ENCODE peak calls at places on chromosomes 13 and 19, in nine cellular contexts. Q is uterus; X is left ventricle myocardium inferior; E is CD8-positive, alpha-beta T cell; Y is mammary epithelial cell; R is pancreas; J is PC-3; P is transverse colon; D is neuronal stem cell. L is an unnamed sample.
A peak's percentile ranks its signal among the peaks of the same experiment; 100 is the strongest.

GRCh38 chr13:96091164-96091931 is 1.4 kb downstream of the HS6ST3 start:
- DNase-seq in Q (peak; percentile 43), X (peak; percentile 14), E (no peak), Y (no peak), R (peak; percentile 41), J (no peak), P (no peak), D (peak; percentile 20), L (no peak)

GRCh38 chr13:111572956-111573355 is 252.5 kb downstream of the TEX29 start:
- DNase-seq in Q (no peak), X (no peak), E (no peak), Y (no peak), R (peak; percentile 82), J (no peak), P (peak; percentile 27), D (no peak), L (no peak)

GRCh38 chr19:42596391-42597071 is 1.8 kb upstream of the CEACAM8 start:
- DNase-seq in Q (no peak), X (no peak), E (no peak), Y (no peak), R (no peak), J (peak; percentile 24), P (peak; percentile 39), D (peak; percentile 33), L (no peak)

GRCh38 chr19:996051-996838 is 4.0 kb upstream of the GRIN3B start:
- DNase-seq in Q (no peak), X (no peak), E (peak; percentile 83), Y (peak; percentile 58), R (no peak), J (peak; percentile 19), P (peak; percentile 75), D (no peak), L (no peak)

GRCh38 chr19:46069841-46070341 is 29.1 kb upstream of the IGFL4 start:
- DNase-seq in Q (no peak), X (no peak), E (no peak), Y (peak; percentile 93), R (no peak), J (peak; percentile 67), P (no peak), D (no peak), L (no peak)

GRCh38 chr13:29577135-29578051 is 18.1 kb downstream of the SLC7A1 start:
- DNase-seq in Q (no peak), X (peak; percentile 53), E (no peak), Y (no peak), R (peak; percentile 77), J (peak; percentile 32), P (no peak), D (no peak), L (no peak)

GRCh38 chr13:66219493-66219892 is 1010.6 kb downstream of the PCDH9 start:
- DNase-seq in Q (no peak), X (no peak), E (no peak), Y (no peak), R (no peak), J (no peak), P (no peak), D (peak; percentile 63), L (no peak)

GRCh38 chr19:34429553-34429952 is 1.4 kb downstream of the UBA2 start:
- DNase-seq in Q (no peak), X (no peak), E (no peak), Y (no peak), R (no peak), J (no peak), P (no peak), D (no peak), L (no peak)

GRCh38 chr13:51728972-51729371 is 75.0 kb downstream of the DHRS12 start:
- DNase-seq in Q (no peak), X (no peak), E (no peak), Y (peak; percentile 46), R (no peak), J (peak; percentile 2), P (no peak), D (no peak), L (no peak)

GRCh38 chr19:56983804-56984203 is 136.0 kb upstream of the USP29 start:
- DNase-seq in Q (no peak), X (no peak), E (no peak), Y (no peak), R (no peak), J (no peak), P (no peak), D (no peak), L (no peak)

GRCh38 chr13:73740681-73741080 is 393.5 kb downstream of the KLF12 start:
- DNase-seq in Q (no peak), X (no peak), E (no peak), Y (no peak), R (no peak), J (no peak), P (no peak), D (no peak), L (no peak)

GRCh38 chr19:55088543-55089265 is 13.0 kb downstream of the EPS8L1 start:
- DNase-seq in Q (peak; percentile 79), X (peak; percentile 76), E (peak; percentile 50), Y (peak; percentile 28), R (no peak), J (peak; percentile 92), P (peak; percentile 82), D (peak; percentile 92), L (peak; percentile 86)

GRCh38 chr19:19276386-19276785 is 3.3 kb upstream of the TM6SF2 start:
- DNase-seq in Q (no peak), X (no peak), E (no peak), Y (no peak), R (no peak), J (no peak), P (no peak), D (no peak), L (no peak)

GRCh38 chr19:45355910-45356309 is 14.5 kb downstream of the ERCC2 start:
- DNase-seq in Q (no peak), X (no peak), E (no peak), Y (no peak), R (no peak), J (no peak), P (no peak), D (no peak), L (no peak)

GRCh38 chr19:18488838-18489626 is 32.8 kb downstream of the ELL start:
- DNase-seq in Q (no peak), X (no peak), E (no peak), Y (no peak), R (peak; percentile 71), J (peak; percentile 30), P (peak; percentile 45), D (peak; percentile 29), L (no peak)

GRCh38 chr19:2027361-2027760 is 11.8 kb upstream of the BTBD2 start:
- DNase-seq in Q (no peak), X (no peak), E (no peak), Y (peak; percentile 41), R (no peak), J (peak; percentile 28), P (no peak), D (no peak), L (no peak)

GRCh38 chr13:48578516-48579166 is 45.8 kb upstream of the RCBTB2 start:
- DNase-seq in Q (no peak), X (no peak), E (no peak), Y (no peak), R (no peak), J (no peak), P (no peak), D (no peak), L (no peak)

GRCh38 chr13:45500492-45501174 is 35.9 kb downstream of the COG3 start:
- DNase-seq in Q (no peak), X (no peak), E (no peak), Y (peak; percentile 96), R (no peak), J (peak; percentile 80), P (no peak), D (no peak), L (no peak)

GRCh38 chr19:45352914-45353796 is 12.6 kb downstream of the KLC3 start:
- DNase-seq in Q (no peak), X (no peak), E (no peak), Y (no peak), R (no peak), J (no peak), P (no peak), D (no peak), L (no peak)

GRCh38 chr13:62483774-62484173 is 1068.1 kb upstream of the PCDH20 start:
- DNase-seq in Q (no peak), X (no peak), E (no peak), Y (no peak), R (no peak), J (no peak), P (no peak), D (no peak), L (no peak)

DNA sequence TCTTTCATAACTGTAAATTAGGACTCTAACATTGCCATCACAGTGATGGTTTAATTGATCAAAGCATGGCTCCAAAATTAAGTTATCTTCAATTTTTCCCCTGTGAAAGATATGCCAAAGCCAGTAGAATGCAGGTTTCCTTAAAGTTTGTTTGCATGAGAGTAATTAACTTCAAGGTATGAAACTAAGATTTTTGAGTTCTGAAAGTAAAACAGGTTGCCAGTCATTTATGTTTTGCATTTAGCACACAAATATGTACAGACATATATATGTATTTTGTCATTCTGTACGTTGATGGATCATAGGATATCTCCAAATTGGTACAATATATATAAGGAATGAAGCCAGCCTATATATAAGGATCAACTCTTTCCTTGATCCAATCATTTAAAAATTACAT is 23.6 kb upstream of the NDFIP2 start:
- DNase-seq in Q (no peak), X (no peak), E (no peak), Y (no peak), R (no peak), J (no peak), P (no peak), D (no peak), L (no peak)
- H3K27ac ChIP-seq in Q (no peak overlapping the region), X (no peak overlapping the region), E (no peak overlapping the region), Y (no peak overlapping the region), R (no peak overlapping the region), J (no peak overlapping the region), P (no peak overlapping the region), D (no peak overlapping the region), L (no peak overlapping the region)

GRCh38 chr19:30215248-30215647 is 156.9 kb upstream of the ZNF536 start:
- DNase-seq in Q (no peak), X (no peak), E (no peak), Y (no peak), R (no peak), J (no peak), P (no peak), D (no peak), L (no peak)
- H3K36me3 ChIP-seq in Q (no peaks in the 10 kb centered on the region), X (no peaks in the 10 kb centered on the region), E (no peaks in the 10 kb centered on the region), Y (no peaks in the 10 kb centered on the region), R (no peaks in the 10 kb centered on the region), J (no peaks in the 10 kb centered on the region), P (no peaks in the 10 kb centered on the region), D (no peaks in the 10 kb centered on the region), L (no peaks in the 10 kb centered on the region)

GRCh38 chr19:35905178-35905727 is 2.8 kb downstream of the TYROBP start:
- DNase-seq in Q (no peak), X (no peak), E (no peak), Y (no peak), R (no peak), J (no peak), P (no peak), D (no peak), L (no peak)
- H3K27ac ChIP-seq in Q (no peak overlapping the region), X (peak overlapping the region; percentile 18), E (no peak overlapping the region), Y (no peak overlapping the region), R (peak overlapping the region; percentile 20), J (no peak overlapping the region), P (peak overlapping the region; percentile 9), D (no peak overlapping the region), L (peak overlapping the region; percentile 95)

DNA sequence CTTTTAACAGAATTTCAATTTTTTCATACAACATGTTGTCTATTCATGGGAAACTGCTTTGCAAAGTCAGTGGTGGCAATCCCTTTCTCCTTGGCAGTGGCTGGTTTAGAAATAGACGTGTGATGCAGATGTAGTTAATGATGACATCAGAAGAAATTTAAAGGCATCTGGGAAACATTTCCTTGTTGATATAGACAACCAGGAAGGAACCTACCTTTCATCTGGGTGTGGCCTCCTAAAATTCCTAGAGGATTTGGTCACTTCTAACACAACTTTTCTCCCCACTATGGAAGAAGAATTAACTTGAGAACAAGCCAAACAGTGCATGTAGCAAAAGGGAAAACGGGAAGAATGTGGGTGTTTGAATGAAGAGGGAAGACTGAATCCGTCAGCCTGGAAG is 102.8 kb downstream of the EFNB2 start:
- DNase-seq in Q (no peak), X (no peak), E (no peak), Y (peak; percentile 4), R (no peak), J (peak; percentile 27), P (no peak), D (no peak), L (no peak)
- H3K36me3 ChIP-seq in Q (no peaks in the 10 kb centered on the region), X (no peaks in the 10 kb centered on the region), E (no peaks in the 10 kb centered on the region), Y (no peaks in the 10 kb centered on the region), R (no peaks in the 10 kb centered on the region), J (no peaks in the 10 kb centered on the region), P (no peaks in the 10 kb centered on the region), D (no peaks in the 10 kb centered on the region), L (no peaks in the 10 kb centered on the region)

L was measured in sigmoid colon.